ENCODE peak calls at places on chromosomes 1 and 21, in ten cellular contexts. X is Panc1; Z is CD8-positive, alpha-beta memory T cell; W is HCT116; M is colonic mucosa; Q is IMR-90; J is OCI-LY7; N is body of pancreas; D is mesenchymal stem cell; U is stomach. C is an unnamed sample.

GRCh38 chr1:201468501-201468843 is 516 bp downstream of the PHLDA3 start:
- DNase-seq in X (no peak), Z (no peak), W (no peak), M (no peak), Q (no peak), J (no peak), N (peak; percentile 36), D (peak; percentile 55), U (peak; percentile 44), C (no peak)

GRCh38 chr1:174883361-174883760 is 116.4 kb upstream of the CACYBP start:
- DNase-seq in X (no peak), Z (no peak), W (peak; percentile 24), M (no peak), Q (peak; percentile 46), J (no peak), N (no peak), D (peak; percentile 22), U (no peak), C (no peak)

GRCh38 chr1:2881556-2881955 is 80.1 kb upstream of the TTC34 start:
- DNase-seq in X (no peak), Z (no peak), W (no peak), M (no peak), Q (no peak), J (no peak), N (no peak), D (no peak), U (no peak), C (no peak)

GRCh38 chr1:115544131-115544530 is 97.6 kb upstream of the VANGL1 start:
- DNase-seq in X (no peak), Z (no peak), W (no peak), M (no peak), Q (peak; percentile 62), J (no peak), N (no peak), D (peak; percentile 68), U (no peak), C (no peak)

GRCh38 chr1:70674981-70675685 is 264.1 kb downstream of the CTH start:
- DNase-seq in X (no peak), Z (no peak), W (no peak), M (no peak), Q (no peak), J (peak; percentile 6), N (no peak), D (no peak), U (no peak), C (no peak)

GRCh38 chr1:10189659-10190058 is 20.7 kb upstream of the KIF1B start:
- DNase-seq in X (no peak), Z (no peak), W (no peak), M (no peak), Q (no peak), J (peak; percentile 16), N (no peak), D (no peak), U (no peak), C (no peak)

GRCh38 chr1:205512059-205513045 is 7.9 kb downstream of the CDK18 start:
- DNase-seq in X (no peak), Z (no peak), W (no peak), M (peak; percentile 41), Q (peak; percentile 11), J (no peak), N (peak; percentile 24), D (no peak), U (no peak), C (no peak)

GRCh38 chr21:21188513-21189188 is 190.4 kb downstream of the NCAM2 start:
- DNase-seq in X (no peak), Z (no peak), W (no peak), M (no peak), Q (no peak), J (no peak), N (no peak), D (no peak), U (no peak), C (no peak)

GRCh38 chr1:99956755-99957154 is 13.0 kb upstream of the SLC35A3 start:
- DNase-seq in X (no peak), Z (no peak), W (no peak), M (no peak), Q (peak; percentile 19), J (no peak), N (no peak), D (peak; percentile 68), U (no peak), C (no peak)

DNA sequence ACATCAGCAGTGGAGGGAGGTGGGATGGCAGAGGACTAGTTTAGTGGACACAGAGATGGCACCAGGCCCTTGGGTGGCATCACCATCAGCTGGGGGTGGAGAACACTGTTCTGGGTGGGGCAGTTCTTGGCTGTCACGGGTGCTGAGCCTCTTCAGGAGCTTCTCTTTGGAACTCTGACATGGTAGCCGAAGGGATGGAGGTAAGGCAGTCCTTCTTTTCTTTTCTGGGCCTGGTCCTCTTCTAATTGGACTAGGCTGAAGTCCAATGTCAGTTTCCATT is 8.3 kb upstream of the MEF2D start:
- DNase-seq in X (no peak), Z (no peak), W (no peak), M (no peak), Q (no peak), J (no peak), N (no peak), D (no peak), U (no peak), C (peak; percentile 32)
- H3K27ac ChIP-seq in X (no peak overlapping the region), Z (no peak overlapping the region), W (no peak overlapping the region), M (peak overlapping the region; percentile 50), Q (peak overlapping the region; percentile 52), J (no peak overlapping the region), N (peak overlapping the region; percentile 27), D (no peak overlapping the region), U (peak overlapping the region; percentile 85), C (peak overlapping the region; percentile 88)

GRCh38 chr1:7369866-7370265 is 401.2 kb upstream of the VAMP3 start:
- DNase-seq in X (no peak), Z (no peak), W (no peak), M (no peak), Q (no peak), J (no peak), N (no peak), D (no peak), U (no peak), C (no peak)
- H3K4me3 ChIP-seq in X (no peak overlapping the region), Z (no peak overlapping the region), W (no peak overlapping the region), M (no peak overlapping the region), Q (no peak overlapping the region), J (no peak overlapping the region), N (no peak overlapping the region), D (no peak overlapping the region), U (no peak overlapping the region), C (no peak overlapping the region)

GRCh38 chr1:24097663-24098062 is 14.3 kb downstream of the MYOM3 start:
- DNase-seq in X (no peak), Z (no peak), W (no peak), M (no peak), Q (no peak), J (no peak), N (no peak), D (no peak), U (no peak), C (no peak)

GRCh38 chr1:24096009-24096736 is 15.8 kb downstream of the MYOM3 start:
- DNase-seq in X (no peak), Z (no peak), W (no peak), M (no peak), Q (no peak), J (no peak), N (no peak), D (no peak), U (no peak), C (no peak)

GRCh38 chr1:24095140-24095859 is 16.6 kb downstream of the MYOM3 start:
- DNase-seq in X (no peak), Z (no peak), W (no peak), M (no peak), Q (no peak), J (no peak), N (no peak), D (no peak), U (no peak), C (no peak)

GRCh38 chr1:24098102-24098501 is 13.8 kb downstream of the MYOM3 start:
- DNase-seq in X (no peak), Z (no peak), W (no peak), M (no peak), Q (no peak), J (no peak), N (no peak), D (no peak), U (no peak), C (no peak)

GRCh38 chr1:24096737-24097103 is 15.2 kb downstream of the MYOM3 start:
- DNase-seq in X (no peak), Z (no peak), W (no peak), M (no peak), Q (no peak), J (no peak), N (no peak), D (no peak), U (no peak), C (no peak)
- H3K27ac ChIP-seq in X (no peak overlapping the region), Z (no peak overlapping the region), W (no peak overlapping the region), M (no peak overlapping the region), Q (no peak overlapping the region), J (no peak overlapping the region), N (no peak overlapping the region), D (no peak overlapping the region), U (no peak overlapping the region), C (no peak overlapping the region)

GRCh38 chr1:150268706-150269403 is at the start of gene APH1A:
- DNase-seq in X (peak; percentile 82), Z (peak; percentile 88), W (peak; percentile 91), M (peak; percentile 99), Q (peak; percentile 96), J (peak; percentile 96), N (peak; percentile 96), D (peak; percentile 96), U (peak; percentile 96), C (peak; percentile 96)

GRCh38 chr1:150268342-150268705 is 492 bp downstream of the APH1A start:
- DNase-seq in X (no peak), Z (peak; percentile 16), W (no peak), M (peak; percentile 54), Q (no peak), J (peak; percentile 50), N (peak; percentile 48), D (peak; percentile 46), U (peak; percentile 40), C (peak; percentile 57)

GRCh38 chr1:150267896-150268295 is 920 bp downstream of the APH1A start:
- DNase-seq in X (no peak), Z (no peak), W (no peak), M (no peak), Q (no peak), J (no peak), N (no peak), D (no peak), U (no peak), C (no peak)

GRCh38 chr1:150272379-150272840 is at the start of gene C1orf54:
- DNase-seq in X (no peak), Z (no peak), W (no peak), M (no peak), Q (peak; percentile 72), J (no peak), N (no peak), D (peak; percentile 65), U (no peak), C (no peak)

GRCh38 chr1:150273310-150273709 is 720 bp downstream of the C1orf54 start:
- DNase-seq in X (no peak), Z (no peak), W (no peak), M (no peak), Q (peak; percentile 61), J (no peak), N (no peak), D (no peak), U (no peak), C (no peak)
- H3K4me3 ChIP-seq in X (no peak overlapping the region), Z (no peak overlapping the region), W (no peak overlapping the region), M (no peak overlapping the region), Q (peak overlapping the region; percentile 45), J (no peak overlapping the region), N (no peak overlapping the region), D (peak overlapping the region; percentile 80), U (peak overlapping the region; percentile 14), C (no peak overlapping the region)

GRCh38 chr1:224068458-224068770 is 45.5 kb upstream of the FBXO28 start:
- DNase-seq in X (no peak), Z (no peak), W (no peak), M (no peak), Q (no peak), J (no peak), N (no peak), D (no peak), U (no peak), C (no peak)
- H3K27ac ChIP-seq in X (no peak overlapping the region), Z (no peak overlapping the region), W (no peak overlapping the region), M (peak overlapping the region; percentile 17), Q (no peak overlapping the region), J (no peak overlapping the region), N (no peak overlapping the region), D (peak overlapping the region; percentile 96), U (no peak overlapping the region), C (no peak overlapping the region)

C was measured in thyroid gland.